ENCODE peak calls at places on chromosomes 13 and 19, in five cellular contexts. One of them, this sample, is unnamed. For H3K9me3, the result is how much of the 10 kb centered on the place peaks cover.

GRCh38 chr13:66618702-66619101 is 611.4 kb downstream of the PCDH9 start:
- DNase-seq in stomach: no peak
- DNase-seq in upper lobe of left lung: no peak
- DNase-seq in sigmoid colon: no peak
- DNase-seq in transverse colon: no peak
- DNase-seq in this sample: no peak

GRCh38 chr13:37058801-37059135 is 720 bp downstream of the SUPT20H start:
- DNase-seq in stomach: no peak
- DNase-seq in upper lobe of left lung: no peak
- DNase-seq in sigmoid colon: no peak
- DNase-seq in transverse colon: no peak
- DNase-seq in this sample: no peak

GRCh38 chr13:96003304-96003703 is 49.9 kb downstream of the UGGT2 start:
- DNase-seq in stomach: no peak
- DNase-seq in upper lobe of left lung: no peak
- DNase-seq in sigmoid colon: no peak
- DNase-seq in transverse colon: no peak
- DNase-seq in this sample: no peak

GRCh38 chr13:109979186-109979585 is 192.8 kb upstream of the IRS2 start:
- DNase-seq in stomach: no peak
- DNase-seq in upper lobe of left lung: no peak
- DNase-seq in sigmoid colon: no peak
- DNase-seq in transverse colon: no peak
- DNase-seq in this sample: no peak

GRCh38 chr19:7874857-7875393 is 735 bp upstream of the PRR36 start:
- DNase-seq in stomach: no peak
- DNase-seq in upper lobe of left lung: no peak
- DNase-seq in sigmoid colon: no peak
- DNase-seq in transverse colon: no peak
- DNase-seq in this sample: no peak

GRCh38 chr13:110012102-110012739 is 225.8 kb upstream of the IRS2 start:
- DNase-seq in stomach: no peak
- DNase-seq in upper lobe of left lung: no peak
- DNase-seq in sigmoid colon: no peak
- DNase-seq in transverse colon: no peak
- DNase-seq in this sample: no peak

GRCh38 chr13:37097008-37097579 is 8.4 kb downstream of the CSNK1A1L start:
- DNase-seq in stomach: no peak
- DNase-seq in upper lobe of left lung: no peak
- DNase-seq in sigmoid colon: no peak
- DNase-seq in transverse colon: no peak
- DNase-seq in this sample: no peak

GRCh38 chr13:37954191-37954590 is 84.6 kb upstream of the TRPC4 start:
- DNase-seq in stomach: no peak
- DNase-seq in upper lobe of left lung: no peak
- DNase-seq in sigmoid colon: no peak
- DNase-seq in transverse colon: no peak
- DNase-seq in this sample: no peak

GRCh38 chr19:3679138-3679537 is 21.1 kb downstream of the PIP5K1C start:
- DNase-seq in stomach: no peak
- DNase-seq in upper lobe of left lung: no peak
- DNase-seq in sigmoid colon: no peak
- DNase-seq in transverse colon: no peak
- DNase-seq in this sample: no peak

GRCh38 chr13:32164622-32165268 is 133.2 kb downstream of the FRY start:
- DNase-seq in stomach: no peak
- DNase-seq in upper lobe of left lung: no peak
- DNase-seq in sigmoid colon: no peak
- DNase-seq in transverse colon: no peak
- DNase-seq in this sample: no peak

GRCh38 chr13:30892966-30893365 is 13.1 kb upstream of the MEDAG start:
- DNase-seq in stomach: no peak
- DNase-seq in upper lobe of left lung: peak
- DNase-seq in sigmoid colon: no peak
- DNase-seq in transverse colon: no peak
- DNase-seq in this sample: no peak

GRCh38 chr13:111873676-111874178 is 193.2 kb upstream of the SOX1 start:
- DNase-seq in stomach: no peak
- DNase-seq in upper lobe of left lung: no peak
- DNase-seq in sigmoid colon: no peak
- DNase-seq in transverse colon: no peak
- DNase-seq in this sample: peak

DNA sequence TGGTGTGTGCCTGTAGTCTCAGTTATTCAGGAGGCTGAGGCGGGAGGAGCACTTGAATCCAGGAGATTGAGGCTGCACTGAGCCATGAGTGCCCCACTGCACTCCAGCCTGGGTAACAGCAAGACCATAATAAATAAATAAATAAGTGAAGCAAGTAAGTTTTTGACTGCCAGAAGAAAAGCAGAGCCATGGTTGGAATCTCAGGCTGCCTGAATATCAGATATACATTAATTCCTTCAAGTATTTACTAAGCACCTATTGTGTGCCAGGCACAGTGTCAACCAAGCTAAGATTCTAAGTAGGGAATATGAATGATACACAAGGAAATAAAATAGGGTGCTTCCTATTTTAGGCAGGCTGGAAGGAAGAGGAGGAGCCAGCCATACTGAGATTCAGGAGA is 1.4 kb downstream of the GDF15 start:
- DNase-seq in stomach: no peak
- DNase-seq in upper lobe of left lung: no peak
- DNase-seq in sigmoid colon: no peak
- DNase-seq in transverse colon: no peak
- DNase-seq in this sample: no peak
- H3K9me3 ChIP-seq in stomach: under half
- H3K9me3 ChIP-seq in upper lobe of left lung: under half
- H3K9me3 ChIP-seq in sigmoid colon: under half
- H3K9me3 ChIP-seq in transverse colon: under half
- H3K9me3 ChIP-seq in this sample: under half

GRCh38 chr19:13127051-13127450 is 9.0 kb downstream of the NACC1 start:
- DNase-seq in stomach: no peak
- DNase-seq in upper lobe of left lung: no peak
- DNase-seq in sigmoid colon: no peak
- DNase-seq in transverse colon: no peak
- DNase-seq in this sample: no peak

GRCh38 chr19:13130886-13131490 is 12.9 kb downstream of the NACC1 start:
- DNase-seq in stomach: no peak
- DNase-seq in upper lobe of left lung: no peak
- DNase-seq in sigmoid colon: no peak
- DNase-seq in transverse colon: no peak
- DNase-seq in this sample: no peak

GRCh38 chr19:13127811-13128575 is 9.9 kb downstream of the NACC1 start:
- DNase-seq in stomach: no peak
- DNase-seq in upper lobe of left lung: no peak
- DNase-seq in sigmoid colon: no peak
- DNase-seq in transverse colon: no peak
- DNase-seq in this sample: no peak

GRCh38 chr19:13129384-13129783 is 11.3 kb downstream of the NACC1 start:
- DNase-seq in stomach: no peak
- DNase-seq in upper lobe of left lung: no peak
- DNase-seq in sigmoid colon: no peak
- DNase-seq in transverse colon: no peak
- DNase-seq in this sample: no peak

DNA sequence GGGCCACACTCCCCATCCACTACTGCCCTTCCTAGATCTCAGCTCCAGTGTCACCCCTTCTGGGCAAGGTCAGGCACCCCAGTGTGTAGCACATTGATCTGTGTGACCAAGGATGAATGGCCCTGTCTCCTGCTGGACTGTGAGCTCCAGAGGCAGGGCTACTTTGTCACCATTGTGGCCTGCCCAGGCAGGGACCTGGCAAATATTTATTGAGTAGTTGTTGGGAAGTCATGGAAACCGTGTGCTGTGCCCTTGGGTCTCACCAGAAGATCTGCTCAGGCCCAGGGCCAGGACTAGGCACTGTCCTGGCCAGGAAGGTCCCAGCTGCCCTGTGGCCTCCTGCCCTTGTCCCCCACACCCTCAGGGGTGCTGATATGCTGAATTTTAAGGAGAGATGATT is 10.5 kb downstream of the NACC1 start:
- DNase-seq in stomach: no peak
- DNase-seq in upper lobe of left lung: no peak
- DNase-seq in sigmoid colon: no peak
- DNase-seq in transverse colon: no peak
- DNase-seq in this sample: no peak
- TF ChIP-seq EP300 in stomach: no peak
- TF ChIP-seq EP300 in upper lobe of left lung: no peak
- TF ChIP-seq EP300 in sigmoid colon: no peak
- TF ChIP-seq EP300 in transverse colon: no peak
- TF ChIP-seq EP300 in this sample: no peak

DNA sequence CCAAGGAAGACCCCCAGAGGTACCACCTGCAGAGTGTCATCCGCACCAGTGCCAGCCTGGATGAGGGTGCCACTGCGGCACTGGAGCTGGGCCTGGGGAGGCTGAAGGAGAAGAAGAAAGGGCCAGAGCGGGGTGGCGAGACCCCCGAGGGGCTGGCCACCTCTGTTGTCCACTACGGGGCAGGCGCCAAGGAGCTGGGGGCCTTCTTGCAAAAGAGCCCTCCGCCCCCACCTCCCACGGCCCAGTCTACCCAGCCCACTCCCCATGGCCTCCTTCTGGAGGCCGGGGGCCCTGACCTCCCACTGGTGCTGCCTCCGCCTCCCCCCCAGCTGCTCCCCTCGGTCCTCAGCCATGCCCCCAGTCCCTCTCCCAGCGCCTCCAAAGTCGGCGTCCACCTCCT is 5.4 kb downstream of the PRR12 start:
- DNase-seq in stomach: no peak
- DNase-seq in upper lobe of left lung: no peak
- DNase-seq in sigmoid colon: no peak
- DNase-seq in transverse colon: no peak
- DNase-seq in this sample: no peak
- TF ChIP-seq POLR2AphosphoS5 in stomach: no peak
- TF ChIP-seq POLR2AphosphoS5 in upper lobe of left lung: no peak
- TF ChIP-seq POLR2AphosphoS5 in sigmoid colon: no peak
- TF ChIP-seq POLR2AphosphoS5 in transverse colon: no peak
- TF ChIP-seq POLR2AphosphoS5 in this sample: no peak

GRCh38 chr19:36997152-36997842 is 80.9 kb upstream of the ZNF420 start:
- DNase-seq in stomach: no peak
- DNase-seq in upper lobe of left lung: no peak
- DNase-seq in sigmoid colon: no peak
- DNase-seq in transverse colon: no peak
- DNase-seq in this sample: no peak

GRCh38 chr19:36997843-36998235 is 80.4 kb upstream of the ZNF420 start:
- DNase-seq in stomach: no peak
- DNase-seq in upper lobe of left lung: no peak
- DNase-seq in sigmoid colon: no peak
- DNase-seq in transverse colon: no peak
- DNase-seq in this sample: no peak

GRCh38 chr19:36999313-36999712 is 78.9 kb upstream of the ZNF420 start:
- DNase-seq in stomach: no peak
- DNase-seq in upper lobe of left lung: no peak
- DNase-seq in sigmoid colon: no peak
- DNase-seq in transverse colon: no peak
- DNase-seq in this sample: no peak
- H3K9me3 ChIP-seq in stomach: under half
- H3K9me3 ChIP-seq in upper lobe of left lung: under half
- H3K9me3 ChIP-seq in sigmoid colon: under half
- H3K9me3 ChIP-seq in transverse colon: under half
- H3K9me3 ChIP-seq in this sample: under half

GRCh38 chr13:91778123-91778522 is 379.7 kb downstream of the GPC5 start:
- DNase-seq in stomach: no peak
- DNase-seq in upper lobe of left lung: no peak
- DNase-seq in sigmoid colon: no peak
- DNase-seq in transverse colon: no peak
- DNase-seq in this sample: no peak
- TF ChIP-seq EP300 in stomach: no peak
- TF ChIP-seq EP300 in upper lobe of left lung: no peak
- TF ChIP-seq EP300 in sigmoid colon: no peak
- TF ChIP-seq EP300 in transverse colon: no peak
- TF ChIP-seq EP300 in this sample: no peak

DNA sequence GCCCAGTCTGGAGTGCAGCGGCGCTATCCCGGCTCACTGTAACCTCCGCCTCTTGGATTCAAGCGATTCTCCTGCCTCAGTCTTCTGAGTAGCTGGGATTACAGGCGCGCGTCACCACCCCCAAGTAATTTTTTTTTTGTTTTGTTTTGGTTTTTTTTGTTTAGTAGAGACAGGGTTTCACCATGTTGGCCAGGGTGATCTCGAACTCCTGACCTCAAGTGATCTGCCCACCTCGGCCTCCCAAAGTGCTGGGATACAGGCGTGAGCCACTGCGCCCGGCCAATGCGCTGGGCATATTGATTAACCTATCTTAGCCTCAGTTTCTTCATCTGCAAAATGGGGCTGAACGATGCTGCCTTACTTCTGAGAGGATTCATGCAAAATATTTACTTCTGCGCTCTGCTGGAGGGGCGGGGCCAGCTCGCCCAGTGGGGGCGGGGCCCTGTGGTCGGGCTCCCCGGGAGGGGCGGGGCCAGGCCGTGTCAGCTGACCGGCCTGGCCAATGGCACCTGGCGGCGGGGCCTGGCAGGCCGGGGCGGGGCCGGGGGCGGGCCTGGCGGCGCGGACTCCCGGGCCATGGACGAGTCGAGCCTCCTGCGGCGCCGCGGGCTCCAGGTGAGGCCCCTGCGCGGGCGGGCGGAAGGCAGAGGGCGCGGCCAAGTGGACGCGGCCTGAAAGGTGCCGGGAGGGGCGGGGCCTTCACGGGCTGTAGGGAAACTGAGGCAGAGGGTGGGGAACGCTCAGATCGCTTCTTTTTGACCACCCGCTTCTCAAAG is at the start of gene MAST3:
- DNase-seq in stomach: peak
- DNase-seq in upper lobe of left lung: peak
- DNase-seq in sigmoid colon: peak
- DNase-seq in transverse colon: peak
- DNase-seq in this sample: no peak
- TF ChIP-seq POLR2AphosphoS5 in stomach: no peak
- TF ChIP-seq POLR2AphosphoS5 in upper lobe of left lung: no peak
- TF ChIP-seq POLR2AphosphoS5 in sigmoid colon: no peak
- TF ChIP-seq POLR2AphosphoS5 in transverse colon: no peak
- TF ChIP-seq POLR2AphosphoS5 in this sample: no peak

GRCh38 chr19:53485046-53486004 is 17.8 kb downstream of the ZNF813 start:
- DNase-seq in stomach: no peak
- DNase-seq in upper lobe of left lung: no peak
- DNase-seq in sigmoid colon: no peak
- DNase-seq in transverse colon: no peak
- DNase-seq in this sample: no peak
- H3K9me3 ChIP-seq in stomach: under half
- H3K9me3 ChIP-seq in upper lobe of left lung: half or more
- H3K9me3 ChIP-seq in sigmoid colon: under half
- H3K9me3 ChIP-seq in transverse colon: half or more
- H3K9me3 ChIP-seq in this sample: under half

GRCh38 chr19:35777411-35777841 is 2.1 kb downstream of the ARHGAP33 start:
- DNase-seq in stomach: no peak
- DNase-seq in upper lobe of left lung: no peak
- DNase-seq in sigmoid colon: no peak
- DNase-seq in transverse colon: no peak
- DNase-seq in this sample: no peak

GRCh38 chr19:35776102-35776788 is 881 bp downstream of the ARHGAP33 start:
- DNase-seq in stomach: no peak
- DNase-seq in upper lobe of left lung: no peak
- DNase-seq in sigmoid colon: no peak
- DNase-seq in transverse colon: no peak
- DNase-seq in this sample: no peak

GRCh38 chr19:35780058-35780457 is 4.7 kb downstream of the ARHGAP33 start:
- DNase-seq in stomach: no peak
- DNase-seq in upper lobe of left lung: no peak
- DNase-seq in sigmoid colon: no peak
- DNase-seq in transverse colon: no peak
- DNase-seq in this sample: no peak

GRCh38 chr19:35779033-35779432 is 3.7 kb downstream of the ARHGAP33 start:
- DNase-seq in stomach: no peak
- DNase-seq in upper lobe of left lung: no peak
- DNase-seq in sigmoid colon: no peak
- DNase-seq in transverse colon: no peak
- DNase-seq in this sample: no peak

GRCh38 chr19:35777961-35778360 is 2.6 kb downstream of the ARHGAP33 start:
- DNase-seq in stomach: no peak
- DNase-seq in upper lobe of left lung: no peak
- DNase-seq in sigmoid colon: no peak
- DNase-seq in transverse colon: no peak
- DNase-seq in this sample: no peak
- TF ChIP-seq EP300 in stomach: no peak
- TF ChIP-seq EP300 in upper lobe of left lung: no peak
- TF ChIP-seq EP300 in sigmoid colon: no peak
- TF ChIP-seq EP300 in transverse colon: no peak
- TF ChIP-seq EP300 in this sample: no peak

This sample was measured in esophagus muscularis mucosa.